ENCODE peak calls at places on chromosomes 1 and 21, in six cellular contexts. One of them, this sample, is unnamed. For H3K27me3, the result is how much of the 10 kb centered on the place peaks cover.

GRCh38 chr1:54889132-54889725 is 2.2 kb upstream of the DHCR24 start:
- DNase-seq in pancreas: no peak
- DNase-seq in right atrium auricular region: no peak
- DNase-seq in tibial artery: no peak
- DNase-seq in WERI-Rb-1: no peak
- DNase-seq in lower lobe of right lung: no peak
- DNase-seq in this sample: no peak

GRCh38 chr1:68782890-68783289 is 286.0 kb upstream of the DEPDC1 start:
- DNase-seq in pancreas: no peak
- DNase-seq in right atrium auricular region: no peak
- DNase-seq in tibial artery: no peak
- DNase-seq in WERI-Rb-1: no peak
- DNase-seq in lower lobe of right lung: no peak
- DNase-seq in this sample: no peak

GRCh38 chr1:116477428-116477827 is 93.4 kb downstream of the CD58 start:
- DNase-seq in pancreas: peak
- DNase-seq in right atrium auricular region: no peak
- DNase-seq in tibial artery: no peak
- DNase-seq in WERI-Rb-1: no peak
- DNase-seq in lower lobe of right lung: no peak
- DNase-seq in this sample: no peak

GRCh38 chr1:229059671-229060079 is 211.2 kb upstream of the RAB4A start:
- DNase-seq in pancreas: no peak
- DNase-seq in right atrium auricular region: no peak
- DNase-seq in tibial artery: peak
- DNase-seq in WERI-Rb-1: no peak
- DNase-seq in lower lobe of right lung: no peak
- DNase-seq in this sample: no peak

GRCh38 chr1:47502746-47503370 is 65.0 kb downstream of the FOXD2 start:
- DNase-seq in pancreas: no peak
- DNase-seq in right atrium auricular region: no peak
- DNase-seq in tibial artery: no peak
- DNase-seq in WERI-Rb-1: no peak
- DNase-seq in lower lobe of right lung: no peak
- DNase-seq in this sample: no peak

GRCh38 chr1:16971330-16972209 is 8.8 kb downstream of the MFAP2 start:
- DNase-seq in pancreas: no peak
- DNase-seq in right atrium auricular region: no peak
- DNase-seq in tibial artery: peak
- DNase-seq in WERI-Rb-1: peak
- DNase-seq in lower lobe of right lung: no peak
- DNase-seq in this sample: no peak

GRCh38 chr1:101199637-101199982 is 37.2 kb upstream of the S1PR1 start:
- DNase-seq in pancreas: no peak
- DNase-seq in right atrium auricular region: no peak
- DNase-seq in tibial artery: no peak
- DNase-seq in WERI-Rb-1: no peak
- DNase-seq in lower lobe of right lung: no peak
- DNase-seq in this sample: no peak

GRCh38 chr1:23673086-23673813 is 18.4 kb upstream of the RPL11 start:
- DNase-seq in pancreas: no peak
- DNase-seq in right atrium auricular region: no peak
- DNase-seq in tibial artery: no peak
- DNase-seq in WERI-Rb-1: no peak
- DNase-seq in lower lobe of right lung: no peak
- DNase-seq in this sample: no peak

GRCh38 chr1:42172394-42173133 is 8.0 kb upstream of the GUCA2A start:
- DNase-seq in pancreas: peak
- DNase-seq in right atrium auricular region: no peak
- DNase-seq in tibial artery: no peak
- DNase-seq in WERI-Rb-1: no peak
- DNase-seq in lower lobe of right lung: no peak
- DNase-seq in this sample: no peak

GRCh38 chr1:235102993-235103411 is 25.6 kb downstream of the TOMM20 start:
- DNase-seq in pancreas: no peak
- DNase-seq in right atrium auricular region: no peak
- DNase-seq in tibial artery: no peak
- DNase-seq in WERI-Rb-1: no peak
- DNase-seq in lower lobe of right lung: no peak
- DNase-seq in this sample: no peak

GRCh38 chr1:41363632-41364320 is 2.5 kb downstream of the FOXO6 start:
- DNase-seq in pancreas: no peak
- DNase-seq in right atrium auricular region: no peak
- DNase-seq in tibial artery: no peak
- DNase-seq in WERI-Rb-1: no peak
- DNase-seq in lower lobe of right lung: no peak
- DNase-seq in this sample: no peak

GRCh38 chr21:43740497-43741156 is 21.7 kb downstream of the PDXK start:
- DNase-seq in pancreas: peak
- DNase-seq in right atrium auricular region: no peak
- DNase-seq in tibial artery: peak
- DNase-seq in WERI-Rb-1: peak
- DNase-seq in lower lobe of right lung: peak
- DNase-seq in this sample: no peak

GRCh38 chr1:183699643-183700160 is 46.6 kb upstream of the APOBEC4 start:
- DNase-seq in pancreas: no peak
- DNase-seq in right atrium auricular region: no peak
- DNase-seq in tibial artery: no peak
- DNase-seq in WERI-Rb-1: no peak
- DNase-seq in lower lobe of right lung: no peak
- DNase-seq in this sample: no peak

GRCh38 chr1:36486436-36487335 is 4.0 kb upstream of the CSF3R start:
- DNase-seq in pancreas: peak
- DNase-seq in right atrium auricular region: peak
- DNase-seq in tibial artery: peak
- DNase-seq in WERI-Rb-1: no peak
- DNase-seq in lower lobe of right lung: peak
- DNase-seq in this sample: peak

GRCh38 chr1:58575831-58576726 is 973 bp downstream of the TACSTD2 start:
- DNase-seq in pancreas: peak
- DNase-seq in right atrium auricular region: no peak
- DNase-seq in tibial artery: no peak
- DNase-seq in WERI-Rb-1: no peak
- DNase-seq in lower lobe of right lung: peak
- DNase-seq in this sample: peak

GRCh38 chr1:172180886-172181285 is 239.6 kb upstream of the C1orf105 start:
- DNase-seq in pancreas: no peak
- DNase-seq in right atrium auricular region: no peak
- DNase-seq in tibial artery: peak
- DNase-seq in WERI-Rb-1: no peak
- DNase-seq in lower lobe of right lung: peak
- DNase-seq in this sample: peak

GRCh38 chr1:161074676-161075368 is 5.1 kb upstream of the ARHGAP30 start:
- DNase-seq in pancreas: no peak
- DNase-seq in right atrium auricular region: no peak
- DNase-seq in tibial artery: no peak
- DNase-seq in WERI-Rb-1: peak
- DNase-seq in lower lobe of right lung: no peak
- DNase-seq in this sample: no peak

GRCh38 chr1:24586970-24587820 is 31.3 kb downstream of the NCMAP start:
- DNase-seq in pancreas: no peak
- DNase-seq in right atrium auricular region: no peak
- DNase-seq in tibial artery: no peak
- DNase-seq in WERI-Rb-1: peak
- DNase-seq in lower lobe of right lung: no peak
- DNase-seq in this sample: no peak

GRCh38 chr1:205258313-205259176 is 30.8 kb downstream of the TMCC2 start:
- DNase-seq in pancreas: no peak
- DNase-seq in right atrium auricular region: no peak
- DNase-seq in tibial artery: no peak
- DNase-seq in WERI-Rb-1: peak
- DNase-seq in lower lobe of right lung: no peak
- DNase-seq in this sample: no peak

GRCh38 chr1:151803164-151803563 is 2.1 kb downstream of the LINGO4 start:
- DNase-seq in pancreas: no peak
- DNase-seq in right atrium auricular region: no peak
- DNase-seq in tibial artery: no peak
- DNase-seq in WERI-Rb-1: no peak
- DNase-seq in lower lobe of right lung: no peak
- DNase-seq in this sample: no peak

GRCh38 chr1:151803915-151804314 is 1.3 kb downstream of the LINGO4 start:
- DNase-seq in pancreas: no peak
- DNase-seq in right atrium auricular region: no peak
- DNase-seq in tibial artery: no peak
- DNase-seq in WERI-Rb-1: peak
- DNase-seq in lower lobe of right lung: no peak
- DNase-seq in this sample: no peak

GRCh38 chr1:151806170-151806569 is 951 bp upstream of the LINGO4 start:
- DNase-seq in pancreas: no peak
- DNase-seq in right atrium auricular region: no peak
- DNase-seq in tibial artery: peak
- DNase-seq in WERI-Rb-1: no peak
- DNase-seq in lower lobe of right lung: no peak
- DNase-seq in this sample: no peak

GRCh38 chr1:151807131-151807530 is 1.9 kb upstream of the LINGO4 start:
- DNase-seq in pancreas: no peak
- DNase-seq in right atrium auricular region: no peak
- DNase-seq in tibial artery: peak
- DNase-seq in WERI-Rb-1: no peak
- DNase-seq in lower lobe of right lung: no peak
- DNase-seq in this sample: no peak

DNA sequence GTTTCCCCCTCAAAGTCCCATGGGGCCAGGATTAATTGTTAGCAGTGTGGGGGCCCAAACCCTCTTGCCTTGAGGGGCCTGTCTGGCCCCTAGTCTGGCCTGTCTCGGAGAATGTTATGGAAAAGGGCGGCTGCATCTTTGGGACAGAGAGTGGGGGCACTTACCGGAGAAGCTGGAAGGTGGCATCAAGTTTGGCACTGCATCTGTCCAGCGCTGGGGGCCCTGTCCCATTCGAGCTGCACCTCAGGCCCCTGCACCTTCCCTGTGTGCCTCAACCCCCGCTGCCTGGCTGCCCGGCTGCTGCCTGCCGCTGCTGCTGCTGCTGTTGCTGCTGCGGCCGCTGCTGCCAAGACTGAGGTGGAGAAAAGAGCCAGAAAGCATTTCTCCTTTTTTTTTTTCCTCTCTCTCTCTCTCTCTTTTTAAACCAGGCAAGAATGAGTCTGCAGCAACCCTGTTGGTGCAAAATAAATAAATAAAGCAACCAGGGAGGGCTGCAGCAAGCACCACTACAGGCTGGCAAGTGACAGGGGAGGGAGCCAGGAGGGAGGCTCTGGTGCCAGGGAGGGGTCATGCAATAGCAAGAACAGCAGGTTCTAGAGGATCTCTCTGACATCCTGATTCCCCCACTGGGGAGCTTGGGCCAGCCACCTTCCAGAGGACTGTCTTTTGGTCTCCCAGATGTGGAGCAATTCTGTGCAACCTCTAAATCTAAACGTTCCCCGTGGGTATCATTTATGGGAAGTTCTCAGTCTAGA is at the start of gene LINGO4:
- DNase-seq in pancreas: no peak
- DNase-seq in right atrium auricular region: no peak
- DNase-seq in tibial artery: no peak
- DNase-seq in WERI-Rb-1: no peak
- DNase-seq in lower lobe of right lung: no peak
- DNase-seq in this sample: no peak
- H3K27me3 ChIP-seq in pancreas: under half
- H3K27me3 ChIP-seq in right atrium auricular region: under half
- H3K27me3 ChIP-seq in tibial artery: under half
- H3K27me3 ChIP-seq in WERI-Rb-1: under half
- H3K27me3 ChIP-seq in lower lobe of right lung: under half
- H3K27me3 ChIP-seq in this sample: under half

GRCh38 chr1:30197616-30197934 is 525.8 kb downstream of the MATN1 start:
- DNase-seq in pancreas: no peak
- DNase-seq in right atrium auricular region: no peak
- DNase-seq in tibial artery: no peak
- DNase-seq in WERI-Rb-1: no peak
- DNase-seq in lower lobe of right lung: no peak
- DNase-seq in this sample: no peak
- TF ChIP-seq CTCF in pancreas: no peak
- TF ChIP-seq CTCF in right atrium auricular region: no peak
- TF ChIP-seq CTCF in tibial artery: no peak
- TF ChIP-seq CTCF in WERI-Rb-1: no peak
- TF ChIP-seq CTCF in lower lobe of right lung: no peak
- TF ChIP-seq CTCF in this sample: no peak

GRCh38 chr1:66380452-66381212 is 153.3 kb upstream of the SGIP1 start:
- DNase-seq in pancreas: no peak
- DNase-seq in right atrium auricular region: no peak
- DNase-seq in tibial artery: no peak
- DNase-seq in WERI-Rb-1: no peak
- DNase-seq in lower lobe of right lung: no peak
- DNase-seq in this sample: peak

GRCh38 chr1:66383602-66384001 is 150.4 kb upstream of the SGIP1 start:
- DNase-seq in pancreas: no peak
- DNase-seq in right atrium auricular region: no peak
- DNase-seq in tibial artery: no peak
- DNase-seq in WERI-Rb-1: no peak
- DNase-seq in lower lobe of right lung: no peak
- DNase-seq in this sample: no peak

GRCh38 chr1:66384258-66384657 is 149.7 kb upstream of the SGIP1 start:
- DNase-seq in pancreas: no peak
- DNase-seq in right atrium auricular region: no peak
- DNase-seq in tibial artery: no peak
- DNase-seq in WERI-Rb-1: no peak
- DNase-seq in lower lobe of right lung: no peak
- DNase-seq in this sample: no peak

GRCh38 chr1:66381626-66382275 is 152.2 kb upstream of the SGIP1 start:
- DNase-seq in pancreas: no peak
- DNase-seq in right atrium auricular region: no peak
- DNase-seq in tibial artery: no peak
- DNase-seq in WERI-Rb-1: peak
- DNase-seq in lower lobe of right lung: no peak
- DNase-seq in this sample: no peak

GRCh38 chr1:66383168-66383567 is 150.8 kb upstream of the SGIP1 start:
- DNase-seq in pancreas: no peak
- DNase-seq in right atrium auricular region: no peak
- DNase-seq in tibial artery: no peak
- DNase-seq in WERI-Rb-1: no peak
- DNase-seq in lower lobe of right lung: no peak
- DNase-seq in this sample: no peak
- H3K27ac ChIP-seq in pancreas: no peak
- H3K27ac ChIP-seq in right atrium auricular region: no peak
- H3K27ac ChIP-seq in tibial artery: no peak
- H3K27ac ChIP-seq in WERI-Rb-1: no peak
- H3K27ac ChIP-seq in lower lobe of right lung: no peak
- H3K27ac ChIP-seq in this sample: no peak

GRCh38 chr1:207495816-207496792 is at the start of gene CR1:
- DNase-seq in pancreas: no peak
- DNase-seq in right atrium auricular region: no peak
- DNase-seq in tibial artery: peak
- DNase-seq in WERI-Rb-1: no peak
- DNase-seq in lower lobe of right lung: peak
- DNase-seq in this sample: peak

GRCh38 chr1:207502726-207503125 is 6.8 kb downstream of the CR1 start:
- DNase-seq in pancreas: no peak
- DNase-seq in right atrium auricular region: no peak
- DNase-seq in tibial artery: no peak
- DNase-seq in WERI-Rb-1: no peak
- DNase-seq in lower lobe of right lung: no peak
- DNase-seq in this sample: no peak

GRCh38 chr1:207500306-207500705 is 4.3 kb downstream of the CR1 start:
- DNase-seq in pancreas: no peak
- DNase-seq in right atrium auricular region: no peak
- DNase-seq in tibial artery: no peak
- DNase-seq in WERI-Rb-1: no peak
- DNase-seq in lower lobe of right lung: no peak
- DNase-seq in this sample: no peak

GRCh38 chr1:207497951-207498350 is 2.0 kb downstream of the CR1 start:
- DNase-seq in pancreas: no peak
- DNase-seq in right atrium auricular region: no peak
- DNase-seq in tibial artery: no peak
- DNase-seq in WERI-Rb-1: no peak
- DNase-seq in lower lobe of right lung: no peak
- DNase-seq in this sample: no peak

GRCh38 chr1:207499573-207499972 is 3.6 kb downstream of the CR1 start:
- DNase-seq in pancreas: peak
- DNase-seq in right atrium auricular region: peak
- DNase-seq in tibial artery: no peak
- DNase-seq in WERI-Rb-1: peak
- DNase-seq in lower lobe of right lung: peak
- DNase-seq in this sample: no peak
- H3K27me3 ChIP-seq in pancreas: under half
- H3K27me3 ChIP-seq in right atrium auricular region: under half
- H3K27me3 ChIP-seq in tibial artery: under half
- H3K27me3 ChIP-seq in WERI-Rb-1: half or more
- H3K27me3 ChIP-seq in lower lobe of right lung: under half
- H3K27me3 ChIP-seq in this sample: under half